ENCODE peak calls at places on chromosomes 1 and 21, in six cellular contexts. One of them, this sample, is unnamed.
A peak's percentile ranks its signal among the peaks of the same experiment; 100 is the strongest.

GRCh38 chr1:25487628-25488027 is 55.8 kb upstream of the LDLRAP1 start:
- DNase-seq in SJSA1: no peak
- DNase-seq in esophagus squamous epithelium: no peak
- DNase-seq in GM23248: peak; percentile 32
- DNase-seq in thoracic aorta: no peak
- DNase-seq in BE2C: no peak
- DNase-seq in this sample: no peak

GRCh38 chr1:24609949-24610517 is 33.1 kb upstream of the SRRM1 start:
- DNase-seq in SJSA1: no peak
- DNase-seq in esophagus squamous epithelium: no peak
- DNase-seq in GM23248: no peak
- DNase-seq in thoracic aorta: no peak
- DNase-seq in BE2C: no peak
- DNase-seq in this sample: no peak

GRCh38 chr1:209667701-209668100 is 7.5 kb upstream of the G0S2 start:
- DNase-seq in SJSA1: no peak
- DNase-seq in esophagus squamous epithelium: no peak
- DNase-seq in GM23248: no peak
- DNase-seq in thoracic aorta: no peak
- DNase-seq in BE2C: no peak
- DNase-seq in this sample: no peak

GRCh38 chr1:244919320-244920282 is 55.3 kb upstream of the HNRNPU start:
- DNase-seq in SJSA1: no peak
- DNase-seq in esophagus squamous epithelium: no peak
- DNase-seq in GM23248: peak; percentile 24
- DNase-seq in thoracic aorta: no peak
- DNase-seq in BE2C: no peak
- DNase-seq in this sample: no peak

GRCh38 chr21:45525153-45525909 is 16.9 kb downstream of the SLC19A1 start:
- DNase-seq in SJSA1: no peak
- DNase-seq in esophagus squamous epithelium: no peak
- DNase-seq in GM23248: no peak
- DNase-seq in thoracic aorta: no peak
- DNase-seq in BE2C: peak; percentile 4
- DNase-seq in this sample: no peak

GRCh38 chr1:43327549-43328292 is 9.9 kb upstream of the MPL start:
- DNase-seq in SJSA1: no peak
- DNase-seq in esophagus squamous epithelium: no peak
- DNase-seq in GM23248: peak; percentile 38
- DNase-seq in thoracic aorta: no peak
- DNase-seq in BE2C: no peak
- DNase-seq in this sample: no peak

GRCh38 chr1:201471772-201472171 is 2.8 kb upstream of the PHLDA3 start:
- DNase-seq in SJSA1: no peak
- DNase-seq in esophagus squamous epithelium: no peak
- DNase-seq in GM23248: peak; percentile 93
- DNase-seq in thoracic aorta: no peak
- DNase-seq in BE2C: no peak
- DNase-seq in this sample: no peak

GRCh38 chr1:213041443-213041842 is 9.6 kb upstream of the RPS6KC1 start:
- DNase-seq in SJSA1: no peak
- DNase-seq in esophagus squamous epithelium: no peak
- DNase-seq in GM23248: peak; percentile 64
- DNase-seq in thoracic aorta: no peak
- DNase-seq in BE2C: no peak
- DNase-seq in this sample: no peak

GRCh38 chr1:245129811-245130210 is 25.0 kb upstream of the KIF26B start:
- DNase-seq in SJSA1: no peak
- DNase-seq in esophagus squamous epithelium: no peak
- DNase-seq in GM23248: peak; percentile 24
- DNase-seq in thoracic aorta: no peak
- DNase-seq in BE2C: no peak
- DNase-seq in this sample: no peak

GRCh38 chr1:47722909-47723580 is 274.1 kb downstream of the TRABD2B start:
- DNase-seq in SJSA1: no peak
- DNase-seq in esophagus squamous epithelium: no peak
- DNase-seq in GM23248: no peak
- DNase-seq in thoracic aorta: no peak
- DNase-seq in BE2C: no peak
- DNase-seq in this sample: no peak

GRCh38 chr1:11388617-11389016 is 90.3 kb upstream of the DISP3 start:
- DNase-seq in SJSA1: no peak
- DNase-seq in esophagus squamous epithelium: no peak
- DNase-seq in GM23248: no peak
- DNase-seq in thoracic aorta: no peak
- DNase-seq in BE2C: no peak
- DNase-seq in this sample: no peak

GRCh38 chr1:168202941-168203654 is 22.7 kb upstream of the SFT2D2 start:
- DNase-seq in SJSA1: no peak
- DNase-seq in esophagus squamous epithelium: no peak
- DNase-seq in GM23248: peak; percentile 89
- DNase-seq in thoracic aorta: no peak
- DNase-seq in BE2C: no peak
- DNase-seq in this sample: no peak

GRCh38 chr1:205449750-205450443 is 5.9 kb downstream of the BLACAT1 start:
- DNase-seq in SJSA1: no peak
- DNase-seq in esophagus squamous epithelium: no peak
- DNase-seq in GM23248: peak; percentile 66
- DNase-seq in thoracic aorta: no peak
- DNase-seq in BE2C: no peak
- DNase-seq in this sample: no peak

GRCh38 chr1:154869351-154870116 is 547 bp downstream of the KCNN3 start:
- DNase-seq in SJSA1: peak; percentile 57
- DNase-seq in esophagus squamous epithelium: no peak
- DNase-seq in GM23248: peak; percentile 68
- DNase-seq in thoracic aorta: peak; percentile 58
- DNase-seq in BE2C: peak; percentile 77
- DNase-seq in this sample: no peak

GRCh38 chr1:2853711-2854110 is 52.2 kb upstream of the TTC34 start:
- DNase-seq in SJSA1: no peak
- DNase-seq in esophagus squamous epithelium: no peak
- DNase-seq in GM23248: no peak
- DNase-seq in thoracic aorta: no peak
- DNase-seq in BE2C: no peak
- DNase-seq in this sample: no peak

GRCh38 chr1:232389744-232390143 is 240.2 kb downstream of the SIPA1L2 start:
- DNase-seq in SJSA1: no peak
- DNase-seq in esophagus squamous epithelium: no peak
- DNase-seq in GM23248: no peak
- DNase-seq in thoracic aorta: no peak
- DNase-seq in BE2C: no peak
- DNase-seq in this sample: no peak

GRCh38 chr1:111754964-111755320 is 759 bp upstream of the DDX20 start:
- DNase-seq in SJSA1: no peak
- DNase-seq in esophagus squamous epithelium: peak; percentile 15
- DNase-seq in GM23248: peak; percentile 73
- DNase-seq in thoracic aorta: no peak
- DNase-seq in BE2C: peak; percentile 82
- DNase-seq in this sample: no peak

GRCh38 chr21:46297311-46298082 is 11.4 kb downstream of the YBEY start:
- DNase-seq in SJSA1: no peak
- DNase-seq in esophagus squamous epithelium: no peak
- DNase-seq in GM23248: peak; percentile 60
- DNase-seq in thoracic aorta: no peak
- DNase-seq in BE2C: no peak
- DNase-seq in this sample: no peak

GRCh38 chr1:169250795-169251194 is 116.8 kb downstream of the NME7 start:
- DNase-seq in SJSA1: no peak
- DNase-seq in esophagus squamous epithelium: no peak
- DNase-seq in GM23248: no peak
- DNase-seq in thoracic aorta: no peak
- DNase-seq in BE2C: no peak
- DNase-seq in this sample: no peak

GRCh38 chr1:84374991-84375838 is 23.1 kb upstream of the DNASE2B start:
- DNase-seq in SJSA1: no peak
- DNase-seq in esophagus squamous epithelium: no peak
- DNase-seq in GM23248: peak; percentile 46
- DNase-seq in thoracic aorta: no peak
- DNase-seq in BE2C: no peak
- DNase-seq in this sample: no peak

GRCh38 chr1:75265792-75266191 is 131.6 kb downstream of the LHX8 start:
- DNase-seq in SJSA1: no peak
- DNase-seq in esophagus squamous epithelium: no peak
- DNase-seq in GM23248: peak; percentile 54
- DNase-seq in thoracic aorta: no peak
- DNase-seq in BE2C: no peak
- DNase-seq in this sample: no peak

GRCh38 chr1:157262891-157263290 is 124.7 kb upstream of the ETV3 start:
- DNase-seq in SJSA1: no peak
- DNase-seq in esophagus squamous epithelium: no peak
- DNase-seq in GM23248: no peak
- DNase-seq in thoracic aorta: no peak
- DNase-seq in BE2C: no peak
- DNase-seq in this sample: no peak

GRCh38 chr21:16407403-16408279 is 677.9 kb downstream of the USP25 start:
- DNase-seq in SJSA1: no peak
- DNase-seq in esophagus squamous epithelium: no peak
- DNase-seq in GM23248: peak; percentile 14
- DNase-seq in thoracic aorta: no peak
- DNase-seq in BE2C: peak; percentile 13
- DNase-seq in this sample: no peak

GRCh38 chr1:28756846-28757245 is 20.1 kb downstream of the YTHDF2 start:
- DNase-seq in SJSA1: no peak
- DNase-seq in esophagus squamous epithelium: no peak
- DNase-seq in GM23248: no peak
- DNase-seq in thoracic aorta: no peak
- DNase-seq in BE2C: no peak
- DNase-seq in this sample: no peak

GRCh38 chr1:201376464-201377374 is 761 bp downstream of the TNNT2 start:
- DNase-seq in SJSA1: no peak
- DNase-seq in esophagus squamous epithelium: no peak
- DNase-seq in GM23248: peak; percentile 60
- DNase-seq in thoracic aorta: no peak
- DNase-seq in BE2C: peak; percentile 38
- DNase-seq in this sample: no peak

GRCh38 chr1:111475706-111476105 is 1.9 kb downstream of the C1orf162 start:
- DNase-seq in SJSA1: no peak
- DNase-seq in esophagus squamous epithelium: no peak
- DNase-seq in GM23248: no peak
- DNase-seq in thoracic aorta: no peak
- DNase-seq in BE2C: no peak
- DNase-seq in this sample: peak; percentile 39

DNA sequence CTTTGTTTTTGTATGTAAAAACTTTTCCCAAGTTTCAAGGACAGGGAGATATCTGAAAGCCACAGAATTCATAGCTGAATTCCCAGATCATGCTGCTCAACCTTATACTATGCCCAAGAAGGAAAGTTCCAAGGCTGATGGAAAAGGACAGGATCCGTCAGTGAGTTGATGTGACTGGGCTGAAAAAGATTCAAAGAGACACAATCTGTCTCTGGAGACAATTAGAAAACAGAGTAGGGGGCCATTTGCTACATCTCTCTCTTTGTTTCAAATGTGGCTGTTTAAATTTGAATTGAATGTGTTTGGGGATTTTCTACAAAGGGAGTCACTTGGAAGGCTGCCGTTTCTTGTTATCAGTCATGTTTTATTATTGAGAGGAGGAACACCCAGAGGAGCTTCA is 292.6 kb downstream of the NUF2 start:
- DNase-seq in SJSA1: no peak
- DNase-seq in esophagus squamous epithelium: no peak
- DNase-seq in GM23248: no peak
- DNase-seq in thoracic aorta: no peak
- DNase-seq in BE2C: no peak
- DNase-seq in this sample: no peak
- H3K9me3 ChIP-seq in SJSA1: no peaks in the 10 kb centered on the region
- H3K9me3 ChIP-seq in esophagus squamous epithelium: no peaks in the 10 kb centered on the region
- H3K9me3 ChIP-seq in GM23248: no peaks in the 10 kb centered on the region
- H3K9me3 ChIP-seq in thoracic aorta: no peaks in the 10 kb centered on the region
- H3K9me3 ChIP-seq in BE2C: no peaks in the 10 kb centered on the region
- H3K9me3 ChIP-seq in this sample: no peaks in the 10 kb centered on the region

GRCh38 chr1:247184254-247184653 is 12.4 kb upstream of the ZNF124 start:
- DNase-seq in SJSA1: no peak
- DNase-seq in esophagus squamous epithelium: no peak
- DNase-seq in GM23248: no peak
- DNase-seq in thoracic aorta: no peak
- DNase-seq in BE2C: peak; percentile 23
- DNase-seq in this sample: no peak

GRCh38 chr1:247193958-247194357 is 22.1 kb upstream of the ZNF124 start:
- DNase-seq in SJSA1: no peak
- DNase-seq in esophagus squamous epithelium: no peak
- DNase-seq in GM23248: no peak
- DNase-seq in thoracic aorta: no peak
- DNase-seq in BE2C: no peak
- DNase-seq in this sample: no peak

GRCh38 chr1:247189981-247190798 is 18.4 kb upstream of the ZNF124 start:
- DNase-seq in SJSA1: no peak
- DNase-seq in esophagus squamous epithelium: no peak
- DNase-seq in GM23248: no peak
- DNase-seq in thoracic aorta: no peak
- DNase-seq in BE2C: no peak
- DNase-seq in this sample: no peak
- H3K9me3 ChIP-seq in SJSA1: peaks cover 15% of the 10 kb centered on the region
- H3K9me3 ChIP-seq in esophagus squamous epithelium: peaks cover 82% of the 10 kb centered on the region
- H3K9me3 ChIP-seq in GM23248: peaks cover 8% of the 10 kb centered on the region
- H3K9me3 ChIP-seq in thoracic aorta: peaks cover 56% of the 10 kb centered on the region
- H3K9me3 ChIP-seq in BE2C: no peaks in the 10 kb centered on the region
- H3K9me3 ChIP-seq in this sample: peaks cover 13% of the 10 kb centered on the region

GRCh38 chr1:247857069-247857985 is at the start of gene TRIM58:
- DNase-seq in SJSA1: no peak
- DNase-seq in esophagus squamous epithelium: no peak
- DNase-seq in GM23248: no peak
- DNase-seq in thoracic aorta: no peak
- DNase-seq in BE2C: peak; percentile 61
- DNase-seq in this sample: no peak

GRCh38 chr1:247854899-247855545 is 2.0 kb upstream of the TRIM58 start:
- DNase-seq in SJSA1: no peak
- DNase-seq in esophagus squamous epithelium: no peak
- DNase-seq in GM23248: no peak
- DNase-seq in thoracic aorta: no peak
- DNase-seq in BE2C: no peak
- DNase-seq in this sample: no peak

GRCh38 chr1:247857986-247858356 is 984 bp downstream of the TRIM58 start:
- DNase-seq in SJSA1: no peak
- DNase-seq in esophagus squamous epithelium: no peak
- DNase-seq in GM23248: no peak
- DNase-seq in thoracic aorta: no peak
- DNase-seq in BE2C: no peak
- DNase-seq in this sample: no peak

DNA sequence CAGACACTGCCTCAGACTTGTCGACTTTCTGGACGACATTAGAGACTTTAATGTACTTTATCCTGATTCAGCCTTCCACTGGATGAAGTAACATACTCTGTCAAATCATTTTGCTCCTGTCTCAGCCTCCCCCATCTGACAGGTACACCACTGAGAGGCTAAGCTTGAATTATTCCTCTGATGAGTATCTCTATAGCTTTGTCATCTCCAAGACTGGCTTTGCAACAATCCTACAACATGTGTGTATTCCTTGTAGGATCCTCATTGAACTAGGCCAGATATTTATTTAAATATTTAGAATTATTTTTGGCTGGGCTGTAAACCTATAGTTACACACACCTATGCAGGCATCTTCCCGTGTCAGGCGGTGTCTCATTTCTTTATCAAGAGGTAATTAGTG is 1.1 kb upstream of the TRIM58 start:
- DNase-seq in SJSA1: no peak
- DNase-seq in esophagus squamous epithelium: no peak
- DNase-seq in GM23248: no peak
- DNase-seq in thoracic aorta: no peak
- DNase-seq in BE2C: no peak
- DNase-seq in this sample: no peak
- H3K9me3 ChIP-seq in SJSA1: peaks cover 15% of the 10 kb centered on the region
- H3K9me3 ChIP-seq in esophagus squamous epithelium: no peaks in the 10 kb centered on the region
- H3K9me3 ChIP-seq in GM23248: no peaks in the 10 kb centered on the region
- H3K9me3 ChIP-seq in thoracic aorta: no peaks in the 10 kb centered on the region
- H3K9me3 ChIP-seq in BE2C: no peaks in the 10 kb centered on the region
- H3K9me3 ChIP-seq in this sample: no peaks in the 10 kb centered on the region

GRCh38 chr1:152533327-152533938 is 19.2 kb downstream of the CRCT1 start:
- DNase-seq in SJSA1: peak; percentile 58
- DNase-seq in esophagus squamous epithelium: no peak
- DNase-seq in GM23248: peak; percentile 66
- DNase-seq in thoracic aorta: no peak
- DNase-seq in BE2C: peak; percentile 64
- DNase-seq in this sample: no peak
- H3K9me3 ChIP-seq in SJSA1: no peaks in the 10 kb centered on the region
- H3K9me3 ChIP-seq in esophagus squamous epithelium: no peaks in the 10 kb centered on the region
- H3K9me3 ChIP-seq in GM23248: no peaks in the 10 kb centered on the region
- H3K9me3 ChIP-seq in thoracic aorta: no peaks in the 10 kb centered on the region
- H3K9me3 ChIP-seq in BE2C: no peaks in the 10 kb centered on the region
- H3K9me3 ChIP-seq in this sample: peaks cover 14% of the 10 kb centered on the region

This sample was measured in esophagus muscularis mucosa.